ENCODE peak calls at places on chromosomes 11 and 22, in nine cellular contexts. I, O, Q, E, D, G, A, K and T are unnamed samples.

GRCh38 chr11:103450241-103450640 is 341.0 kb downstream of the DYNC2H1 start:
- DNase-seq in I (no peak), O (no peak), Q (no peak), E (no peak), D (no peak), G (no peak), A (no peak), K (no peak), T (no peak)

GRCh38 chr22:32343929-32344328 is 13.7 kb upstream of the RFPL3 start:
- DNase-seq in I (no peak), O (no peak), Q (no peak), E (no peak), D (no peak), G (no peak), A (no peak), K (no peak), T (no peak)

GRCh38 chr11:79294845-79295520 is 145.8 kb downstream of the TENM4 start:
- DNase-seq in I (no peak), O (no peak), Q (peak), E (no peak), D (no peak), G (peak), A (no peak), K (no peak), T (no peak)

GRCh38 chr11:85602551-85603218 is 24.5 kb downstream of the DLG2 start:
- DNase-seq in I (no peak), O (no peak), Q (no peak), E (no peak), D (no peak), G (no peak), A (no peak), K (no peak), T (no peak)

GRCh38 chr11:86916330-86916729 is 38.9 kb downstream of the FZD4 start:
- DNase-seq in I (peak), O (no peak), Q (no peak), E (no peak), D (no peak), G (no peak), A (no peak), K (peak), T (peak)

GRCh38 chr22:42697542-42698013 is 23.1 kb downstream of the A4GALT start:
- DNase-seq in I (peak), O (no peak), Q (peak), E (peak), D (no peak), G (peak), A (peak), K (peak), T (peak)

GRCh38 chr11:96486890-96487633 is 97.2 kb downstream of the JRKL start:
- DNase-seq in I (peak), O (no peak), Q (peak), E (no peak), D (no peak), G (peak), A (peak), K (no peak), T (no peak)

GRCh38 chr11:79066456-79067354 is 374.1 kb downstream of the TENM4 start:
- DNase-seq in I (no peak), O (no peak), Q (no peak), E (no peak), D (no peak), G (no peak), A (no peak), K (no peak), T (no peak)

GRCh38 chr11:129281471-129282268 is 89.5 kb upstream of the ARHGAP32 start:
- DNase-seq in I (no peak), O (no peak), Q (no peak), E (no peak), D (no peak), G (no peak), A (peak), K (no peak), T (no peak)

GRCh38 chr11:27600656-27601055 is 94.1 kb upstream of the LIN7C start:
- DNase-seq in I (no peak), O (no peak), Q (no peak), E (no peak), D (no peak), G (no peak), A (no peak), K (no peak), T (no peak)

GRCh38 chr11:113567097-113567496 is 91.9 kb upstream of the DRD2 start:
- DNase-seq in I (no peak), O (no peak), Q (no peak), E (no peak), D (no peak), G (no peak), A (no peak), K (no peak), T (no peak)

GRCh38 chr11:20368441-20368840 is 4.9 kb downstream of the HTATIP2 start:
- DNase-seq in I (no peak), O (no peak), Q (no peak), E (no peak), D (peak), G (no peak), A (no peak), K (no peak), T (no peak)

GRCh38 chr11:74754507-74755255 is 6.0 kb downstream of the RNF169 start:
- DNase-seq in I (peak), O (no peak), Q (no peak), E (no peak), D (no peak), G (no peak), A (no peak), K (no peak), T (peak)

GRCh38 chr11:4093519-4094347 is 866 bp upstream of the RRM1 start:
- DNase-seq in I (no peak), O (no peak), Q (no peak), E (no peak), D (peak), G (no peak), A (no peak), K (no peak), T (no peak)

GRCh38 chr11:19374189-19374588 is 133.4 kb upstream of the E2F8 start:
- DNase-seq in I (peak), O (no peak), Q (no peak), E (no peak), D (no peak), G (no peak), A (peak), K (no peak), T (peak)

GRCh38 chr11:55357560-55358184 is 10.1 kb upstream of the OR4A15 start:
- DNase-seq in I (peak), O (no peak), Q (no peak), E (no peak), D (no peak), G (no peak), A (no peak), K (no peak), T (no peak)

GRCh38 chr11:12856338-12856737 is 152.8 kb upstream of the RASSF10 start:
- DNase-seq in I (no peak), O (no peak), Q (no peak), E (no peak), D (no peak), G (no peak), A (no peak), K (no peak), T (no peak)

GRCh38 chr11:128686745-128687177 is 7.1 kb upstream of the FLI1 start:
- DNase-seq in I (peak), O (no peak), Q (peak), E (no peak), D (no peak), G (peak), A (no peak), K (no peak), T (no peak)

GRCh38 chr11:65084598-65085375 is 765 bp downstream of the ZFPL1 start:
- DNase-seq in I (no peak), O (no peak), Q (no peak), E (no peak), D (no peak), G (no peak), A (no peak), K (no peak), T (no peak)

GRCh38 chr22:22787805-22788459 is 99.7 kb upstream of the IGLL5 start:
- DNase-seq in I (peak), O (no peak), Q (peak), E (no peak), D (peak), G (peak), A (peak), K (peak), T (peak)

GRCh38 chr22:49687333-49687732 is 140.3 kb downstream of the BRD1 start:
- DNase-seq in I (no peak), O (no peak), Q (no peak), E (no peak), D (no peak), G (no peak), A (no peak), K (no peak), T (no peak)

GRCh38 chr22:46081036-46081830 is 69.1 kb upstream of the PPARA start:
- DNase-seq in I (no peak), O (no peak), Q (peak), E (peak), D (no peak), G (peak), A (peak), K (no peak), T (no peak)

GRCh38 chr22:37994049-37994448 is 9.7 kb upstream of the SOX10 start:
- DNase-seq in I (no peak), O (no peak), Q (no peak), E (no peak), D (no peak), G (no peak), A (no peak), K (no peak), T (no peak)

GRCh38 chr11:128692750-128693578 is 908 bp upstream of the FLI1 start:
- DNase-seq in I (peak), O (no peak), Q (no peak), E (no peak), D (no peak), G (no peak), A (no peak), K (no peak), T (no peak)

GRCh38 chr11:35276396-35276795 is 137.4 kb downstream of the CD44 start:
- DNase-seq in I (peak), O (no peak), Q (peak), E (no peak), D (no peak), G (peak), A (peak), K (no peak), T (peak)

GRCh38 chr11:73359341-73359740 is 16.9 kb upstream of the RELT start:
- DNase-seq in I (no peak), O (no peak), Q (no peak), E (peak), D (no peak), G (peak), A (no peak), K (no peak), T (no peak)

GRCh38 chr11:117849781-117850414 is 25.4 kb upstream of the FXYD2 start:
- DNase-seq in I (no peak), O (peak), Q (no peak), E (no peak), D (no peak), G (no peak), A (no peak), K (no peak), T (no peak)

GRCh38 chr11:44376423-44376822 is 66.5 kb upstream of the ALX4 start:
- DNase-seq in I (no peak), O (no peak), Q (no peak), E (no peak), D (no peak), G (no peak), A (no peak), K (no peak), T (no peak)

GRCh38 chr11:35357893-35358292 is 61.5 kb downstream of the SLC1A2 start:
- DNase-seq in I (no peak), O (no peak), Q (no peak), E (no peak), D (no peak), G (no peak), A (no peak), K (no peak), T (no peak)

GRCh38 chr11:124113890-124114289 is 1.4 kb upstream of the VWA5A start:
- DNase-seq in I (no peak), O (no peak), Q (no peak), E (no peak), D (peak), G (no peak), A (no peak), K (no peak), T (no peak)

GRCh38 chr11:33692013-33692504 is 8.6 kb downstream of the C11orf91 start:
- DNase-seq in I (peak), O (peak), Q (peak), E (peak), D (no peak), G (peak), A (no peak), K (peak), T (no peak)
- TF ChIP-seq POLR2A in I (no peak), O (no peak), Q (no peak), E (peak), D (no peak), G (no peak), A (no peak), K (no peak), T (no peak)

GRCh38 chr11:46038529-46038928 is 82.7 kb downstream of the PHF21A start:
- DNase-seq in I (no peak), O (no peak), Q (no peak), E (no peak), D (no peak), G (no peak), A (no peak), K (no peak), T (no peak)
- TF ChIP-seq POLR2A in I (no peak), O (no peak), Q (no peak), E (no peak), D (no peak), G (no peak), A (no peak), K (no peak), T (no peak)

DNA sequence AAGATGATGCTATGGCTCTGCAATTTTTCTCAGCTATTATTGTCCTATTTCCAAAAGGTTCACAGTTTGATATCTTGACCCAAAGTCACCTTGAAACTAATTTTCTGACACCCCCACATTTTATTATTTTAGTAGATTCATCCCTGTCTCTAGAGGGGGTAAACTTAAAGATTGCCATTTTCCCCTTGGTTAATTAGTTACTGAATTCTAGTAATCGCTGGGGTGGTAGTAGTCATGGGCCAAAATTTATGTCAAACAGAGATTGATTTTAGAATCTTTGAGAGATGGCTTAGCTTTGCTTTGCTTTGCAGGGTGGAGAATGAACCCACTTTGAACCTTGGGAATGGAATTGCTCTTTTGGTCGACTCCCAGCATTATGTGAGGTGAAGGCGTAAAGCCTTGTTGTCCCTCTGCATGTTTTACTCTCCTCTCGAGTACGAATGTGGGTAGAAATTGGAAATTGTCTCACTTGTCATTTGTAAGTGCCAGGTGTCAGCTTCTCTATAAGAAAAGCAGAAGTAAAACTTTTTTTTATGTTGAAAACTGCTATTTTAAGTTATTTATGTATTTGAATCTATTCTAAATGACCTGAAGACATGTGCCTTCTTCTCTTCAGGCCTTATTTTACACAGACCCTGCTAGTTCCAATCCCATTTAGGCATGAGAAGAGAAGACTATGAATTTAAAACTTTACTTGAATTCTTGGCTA is 42.4 kb upstream of the RCE1 start:
- DNase-seq in I (no peak), O (no peak), Q (no peak), E (no peak), D (no peak), G (no peak), A (no peak), K (no peak), T (no peak)
- TF ChIP-seq POLR2A in I (no peak), O (no peak), Q (no peak), E (no peak), D (no peak), G (no peak), A (no peak), K (no peak), T (no peak)

DNA sequence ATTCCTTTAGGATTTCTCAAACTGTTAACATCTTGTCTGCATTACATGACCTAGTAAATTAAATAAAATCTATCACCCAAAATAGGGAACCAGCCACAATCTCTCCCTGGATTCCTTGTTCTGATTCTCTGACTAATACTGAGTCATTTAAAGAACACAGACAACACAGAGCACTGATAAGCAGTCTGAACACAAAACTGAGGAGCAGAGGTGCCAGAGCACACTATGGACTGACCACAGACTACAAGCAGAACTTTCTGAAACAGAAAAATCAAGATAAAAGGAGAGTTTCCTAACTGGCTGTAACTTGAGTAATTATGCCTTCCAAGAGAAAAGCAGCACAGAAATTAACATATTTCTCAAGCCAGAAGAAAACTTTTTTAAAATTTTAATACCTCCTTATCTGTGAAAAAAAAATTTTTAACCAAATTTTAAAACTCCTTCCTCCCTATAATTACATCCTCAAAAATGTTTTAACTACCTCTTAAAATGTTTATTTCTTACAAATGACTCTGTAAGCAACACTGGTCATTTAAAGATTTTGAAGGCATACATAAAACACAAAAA is 128.9 kb downstream of the SGSM3 start:
- DNase-seq in I (peak), O (peak), Q (peak), E (peak), D (peak), G (peak), A (peak), K (peak), T (peak)
- TF ChIP-seq POLR2A in I (no peak), O (no peak), Q (no peak), E (no peak), D (no peak), G (no peak), A (peak), K (no peak), T (no peak)

DNA sequence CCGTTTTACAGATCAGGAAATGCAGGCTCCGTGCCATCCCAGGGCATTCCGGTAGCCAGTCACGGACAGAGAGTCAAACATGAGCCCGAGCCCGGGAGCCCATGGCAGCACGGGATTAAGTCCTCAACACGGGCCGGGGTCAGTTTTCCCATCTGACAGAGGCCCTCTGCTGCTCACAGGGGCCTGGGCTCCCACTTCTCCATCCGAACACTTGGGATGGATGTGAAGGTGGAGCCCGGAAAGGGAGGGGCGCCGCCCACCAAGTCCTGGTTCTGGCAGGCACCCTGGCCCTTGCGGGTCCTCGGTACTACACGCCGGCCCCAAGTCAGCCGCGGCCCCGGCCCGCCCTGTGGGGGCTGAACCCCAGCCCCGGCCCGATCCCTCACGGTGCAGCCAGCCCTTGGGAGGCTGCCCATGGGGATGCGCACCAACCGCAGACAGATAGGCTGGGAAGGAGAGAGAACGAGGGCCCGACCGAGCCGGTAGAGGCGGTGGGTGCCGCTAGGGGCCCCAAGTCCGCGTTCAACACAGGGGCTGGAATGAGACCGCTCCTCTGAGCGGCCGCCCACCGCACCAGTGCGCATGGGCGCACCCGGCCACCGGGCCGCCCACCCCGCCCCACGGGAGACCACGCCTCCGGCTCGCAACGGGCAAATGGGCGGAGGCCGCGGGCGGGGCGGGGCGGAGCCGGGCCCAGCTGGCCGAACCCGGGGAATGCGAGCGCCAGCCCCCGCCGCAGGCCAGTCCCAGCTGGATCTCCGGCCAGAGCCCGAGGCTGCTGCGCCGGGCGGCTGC is at the start of gene CAPN5:
- DNase-seq in I (peak), O (peak), Q (peak), E (peak), D (peak), G (peak), A (peak), K (peak), T (peak)
- TF ChIP-seq POLR2A in I (peak), O (peak), Q (no peak), E (peak), D (peak), G (peak), A (peak), K (peak), T (peak)

DNA sequence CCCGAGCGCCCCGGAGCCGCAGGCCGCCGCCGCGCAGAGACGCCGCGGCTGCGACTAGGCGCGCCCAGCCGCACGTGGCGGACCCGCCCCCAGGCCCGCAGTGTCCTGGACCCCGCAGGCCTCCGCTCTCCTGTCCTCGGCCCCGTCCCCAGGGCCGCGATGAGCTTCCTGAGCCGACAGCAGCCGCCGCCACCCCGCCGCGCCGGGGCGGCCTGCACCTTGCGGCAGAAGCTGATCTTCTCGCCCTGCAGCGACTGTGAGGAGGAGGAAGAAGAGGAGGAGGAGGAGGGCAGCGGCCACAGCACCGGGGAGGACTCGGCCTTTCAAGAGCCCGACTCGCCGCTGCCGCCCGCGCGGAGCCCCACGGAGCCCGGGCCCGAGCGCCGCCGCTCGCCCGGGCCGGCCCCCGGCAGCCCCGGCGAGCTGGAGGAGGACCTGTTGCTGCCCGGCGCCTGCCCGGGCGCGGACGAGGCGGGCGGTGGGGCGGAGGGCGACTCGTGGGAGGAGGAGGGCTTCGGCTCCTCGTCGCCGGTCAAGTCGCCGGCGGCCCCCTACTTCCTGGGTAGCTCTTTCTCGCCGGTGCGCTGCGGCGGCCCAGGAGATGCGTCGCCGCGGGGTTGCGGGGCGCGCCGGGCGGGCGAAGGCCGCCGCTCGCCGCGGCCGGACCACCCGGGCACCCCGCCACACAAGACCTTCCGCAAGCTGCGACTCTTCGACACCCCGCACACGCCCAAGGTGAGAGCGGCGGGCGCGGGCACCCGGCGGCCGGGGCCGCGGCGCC is 495 bp downstream of the WEE1 start:
- DNase-seq in I (no peak), O (no peak), Q (peak), E (no peak), D (no peak), G (peak), A (peak), K (no peak), T (no peak)
- TF ChIP-seq POLR2A in I (no peak), O (peak), Q (no peak), E (no peak), D (no peak), G (no peak), A (no peak), K (peak), T (no peak)

GRCh38 chr22:19759994-19760651 is 455 bp upstream of the TBX1 start:
- DNase-seq in I (no peak), O (no peak), Q (no peak), E (no peak), D (no peak), G (no peak), A (no peak), K (no peak), T (no peak)
- TF ChIP-seq POLR2A in I (no peak), O (no peak), Q (no peak), E (no peak), D (no peak), G (no peak), A (no peak), K (no peak), T (no peak)